ENCODE peak calls at places on chromosomes 11 and 22, in seven cellular contexts. M is WTC11; O is kidney; Y is AG04450; C is CD8-positive, alpha-beta T cell; T is heart right ventricle; I is upper lobe of right lung. S is an unnamed sample.

GRCh38 chr11:76263166-76263565 is 56.9 kb upstream of the WNT11 start:
- DNase-seq in M (no peak), O (no peak), I (no peak), Y (no peak), T (no peak), C (no peak), S (no peak)

GRCh38 chr11:45272701-45273100 is 13.4 kb downstream of the SYT13 start:
- DNase-seq in C (no peak), M (no peak), I (no peak), Y (no peak), T (no peak), O (no peak), S (no peak)

GRCh38 chr22:35231585-35232084 is 25.7 kb upstream of the HMGXB4 start:
- DNase-seq in C (peak; percentile 54), Y (peak; percentile 11), I (peak; percentile 81), M (peak; percentile 85), T (peak; percentile 18), O (peak; percentile 78), S (peak; percentile 69)

GRCh38 chr11:7577883-7578242 is 64.1 kb downstream of the PPFIBP2 start:
- DNase-seq in C (no peak), O (no peak), M (no peak), Y (no peak), I (no peak), T (no peak), S (no peak)

GRCh38 chr22:23580586-23581251 is 629 bp upstream of the IGLL1 start:
- DNase-seq in T (no peak), C (no peak), M (no peak), O (no peak), Y (no peak), I (no peak), S (no peak)

GRCh38 chr11:70799386-70799785 is 401.1 kb downstream of the CTTN start:
- DNase-seq in T (no peak), O (no peak), Y (no peak), I (peak; percentile 26), M (no peak), C (no peak), S (no peak)

GRCh38 chr22:49295465-49295743 is 532.3 kb downstream of the BRD1 start:
- DNase-seq in I (no peak), Y (no peak), M (no peak), O (no peak), C (no peak), T (no peak), S (no peak)

GRCh38 chr22:49517721-49518120 is 310.0 kb downstream of the BRD1 start:
- DNase-seq in C (no peak), M (no peak), I (no peak), T (no peak), Y (no peak), O (no peak), S (no peak)

GRCh38 chr11:853682-854448 is 11.2 kb downstream of the TSPAN4 start:
- DNase-seq in I (no peak), O (no peak), Y (no peak), T (no peak), M (no peak), C (no peak), S (no peak)

GRCh38 chr11:111069076-111069475 is 176.4 kb upstream of the POU2AF2 start:
- DNase-seq in M (peak; percentile 28), O (no peak), C (no peak), Y (peak; percentile 18), I (no peak), T (no peak), S (no peak)

GRCh38 chr11:75931124-75931523 is 116.1 kb downstream of the UVRAG start:
- DNase-seq in O (no peak), C (no peak), I (no peak), T (no peak), M (no peak), Y (peak; percentile 16), S (no peak)

GRCh38 chr11:86018249-86018648 is 50.6 kb downstream of the PICALM start:
- DNase-seq in T (no peak), C (no peak), Y (no peak), M (no peak), O (no peak), I (no peak), S (no peak)

GRCh38 chr11:41522899-41523672 is 63.6 kb upstream of the LRRC4C start:
- DNase-seq in T (no peak), C (no peak), I (no peak), M (no peak), Y (no peak), O (no peak), S (no peak)

GRCh38 chr22:32469799-32470212 is 4.8 kb upstream of the FBXO7 start:
- DNase-seq in O (no peak), Y (peak; percentile 32), M (no peak), T (no peak), I (no peak), C (no peak), S (no peak)

GRCh38 chr11:2150206-2150847 is 10.7 kb downstream of the INS start:
- DNase-seq in I (no peak), O (no peak), C (no peak), Y (peak; percentile 10), T (no peak), M (no peak), S (no peak)

DNA sequence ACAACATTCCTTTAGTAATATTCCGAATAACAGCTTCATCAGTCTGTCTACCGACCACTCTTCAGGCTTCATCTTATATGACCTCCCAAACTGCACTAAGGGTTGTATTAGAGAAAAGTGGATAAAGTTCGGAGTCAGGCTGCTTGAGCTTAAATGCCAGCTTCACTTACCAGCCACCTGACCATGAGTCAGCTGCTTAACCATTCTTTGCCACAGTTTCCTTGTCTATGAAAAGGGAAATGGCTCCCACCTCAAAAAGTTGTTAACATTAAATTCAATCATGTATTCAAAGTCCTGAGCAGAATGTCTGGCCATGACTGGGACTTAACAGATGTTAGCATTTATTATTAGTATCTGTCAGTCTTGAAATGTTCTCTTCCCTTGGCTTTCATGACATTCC is 20.9 kb downstream of the LIMK2 start:
- DNase-seq in Y (no peak), T (no peak), O (no peak), M (no peak), C (no peak), I (no peak), S (no peak)
- TF ChIP-seq CTCF in Y (no peak), T (no peak), O (no peak), M (no peak), C (no peak), I (no peak), S (no peak)

DNA sequence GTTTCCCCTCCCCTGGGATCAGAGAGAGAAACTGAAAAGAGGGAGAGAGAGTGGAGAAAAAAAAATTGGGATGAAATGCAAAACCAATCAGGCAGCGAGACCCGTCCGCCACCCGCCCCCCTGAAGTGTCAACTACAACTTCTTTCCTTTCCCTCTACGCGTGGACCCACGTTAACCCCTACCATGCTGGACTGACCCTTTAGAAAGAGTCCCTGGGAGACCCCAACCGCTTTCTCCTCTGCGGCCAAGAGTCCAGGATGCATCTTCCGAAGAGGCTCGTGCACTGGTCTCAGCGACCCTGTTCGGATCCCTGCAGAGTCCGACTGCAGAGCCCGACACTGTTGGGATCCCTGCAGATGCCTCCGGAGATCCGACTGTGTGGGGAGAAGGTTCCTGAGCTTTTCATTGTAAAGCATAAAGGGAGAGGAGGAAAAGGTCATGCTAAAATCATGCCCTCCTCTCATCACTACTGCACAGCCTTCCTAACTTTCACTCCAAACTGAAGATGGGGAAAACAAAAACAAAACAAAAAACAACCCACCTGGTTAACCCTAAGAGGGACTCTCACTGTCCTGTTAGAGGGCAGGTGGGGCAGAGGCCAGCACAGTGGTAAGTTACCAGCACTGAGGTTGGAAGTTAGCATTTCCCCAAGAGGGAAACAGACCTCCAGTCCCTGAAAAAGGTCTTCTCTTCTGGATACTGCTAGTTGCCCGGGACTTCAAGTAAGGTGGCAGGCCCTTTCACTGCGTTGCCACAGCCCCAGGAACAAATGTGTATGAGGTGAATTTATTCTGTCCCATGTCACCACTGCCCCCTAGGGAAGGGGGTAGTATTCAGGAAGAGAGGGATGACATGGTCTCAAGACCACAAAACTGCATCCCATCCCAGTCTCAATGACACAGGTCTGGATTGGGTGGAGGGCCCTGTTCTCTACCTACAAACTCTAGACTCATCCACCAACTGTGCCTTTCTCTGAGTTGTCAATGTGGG is 578 bp upstream of the ADAMTS8 start:
- DNase-seq in O (no peak), M (no peak), I (no peak), Y (no peak), C (no peak), T (no peak), S (no peak)
- TF ChIP-seq CTCF in O (no peak), M (no peak), I (no peak), Y (no peak), C (no peak), T (no peak), S (no peak)

GRCh38 chr11:134260503-134260902 is 7.1 kb downstream of the ACAD8 start:
- DNase-seq in T (no peak), O (no peak), M (no peak), I (no peak), Y (no peak), C (no peak), S (peak; percentile 41)

GRCh38 chr11:134264966-134265365 is 11.2 kb upstream of the GLB1L3 start:
- DNase-seq in Y (no peak), M (no peak), C (no peak), O (no peak), T (no peak), I (no peak), S (no peak)

GRCh38 chr11:134258577-134258976 is 5.2 kb downstream of the ACAD8 start:
- DNase-seq in I (no peak), M (no peak), O (no peak), Y (no peak), T (no peak), C (no peak), S (no peak)

GRCh38 chr11:134261000-134261399 is 7.6 kb downstream of the ACAD8 start:
- DNase-seq in C (no peak), Y (no peak), M (no peak), I (no peak), O (no peak), T (no peak), S (no peak)

DNA sequence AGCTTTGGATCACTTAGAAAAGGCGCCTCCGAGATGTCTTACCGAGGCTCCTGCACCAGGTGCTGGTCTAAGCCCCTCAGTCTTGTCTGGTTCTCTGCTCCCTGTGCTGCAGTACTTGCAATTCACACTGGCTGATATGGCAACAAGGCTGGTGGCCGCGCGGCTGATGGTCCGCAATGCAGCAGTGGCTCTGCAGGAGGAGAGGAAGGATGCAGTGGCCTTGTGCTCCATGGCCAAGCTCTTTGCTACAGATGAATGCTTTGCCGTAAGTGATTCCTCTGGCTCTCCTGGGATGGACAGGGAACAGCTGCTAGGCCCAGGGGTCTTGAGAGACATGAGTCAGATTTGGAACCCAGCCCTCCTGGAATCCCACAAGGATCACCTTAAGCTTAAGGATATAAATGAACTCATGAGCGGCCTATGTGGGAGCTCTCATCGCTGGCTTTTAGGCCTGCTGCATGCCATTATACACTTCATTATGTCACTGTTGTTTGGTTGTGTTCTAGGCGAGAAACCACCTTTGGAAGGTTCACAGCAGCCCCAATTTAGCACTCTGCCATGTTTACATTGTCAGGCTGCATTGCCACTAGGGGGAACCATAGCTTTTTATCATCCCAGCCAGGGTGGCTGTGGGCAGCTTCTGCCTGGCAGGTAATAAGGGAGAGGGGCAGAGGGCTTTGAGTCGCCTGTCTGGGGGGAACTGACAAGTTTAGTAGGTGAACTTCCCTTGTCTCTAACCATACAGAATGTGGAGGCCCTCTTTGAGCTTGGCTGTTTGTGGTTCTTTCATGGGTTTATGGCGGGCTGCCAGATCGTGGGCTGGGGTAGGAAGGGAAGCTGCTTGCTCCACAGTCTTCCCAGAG is 8.5 kb downstream of the ACAD8 start:
- DNase-seq in I (no peak), O (no peak), C (no peak), T (no peak), Y (no peak), M (peak; percentile 58), S (peak; percentile 66)
- TF ChIP-seq CTCF in I (peak; percentile 51), O (peak; percentile 21), C (peak; percentile 39), T (no peak), Y (peak; percentile 60), M (peak; percentile 33), S (peak; percentile 52)

GRCh38 chr11:68506908-68507307 is 46.4 kb downstream of the PPP6R3 start:
- DNase-seq in O (no peak), T (no peak), I (no peak), C (no peak), Y (no peak), M (no peak), S (no peak)
- TF ChIP-seq CTCF in O (no peak), T (no peak), I (no peak), C (no peak), Y (no peak), M (no peak), S (no peak)